ENCODE peak calls at places on chromosomes 16 and 17, in eight cellular contexts. D is dorsolateral prefrontal cortex, S is heart left ventricle, B is lung, R is fibroblast of lung, T is left lung, O is neural progenitor cell, I is heart right ventricle. G is an unnamed sample.
A peak's percentile ranks its signal among the peaks of the same experiment; 100 is the strongest.

GRCh38 chr17:31598921-31599571 is 207.6 kb downstream of the RAB11FIP4 start:
- DNase-seq in D (no peak), S (no peak), B (no peak), R (peak; percentile 33), T (no peak), O (no peak), I (no peak), G (no peak)

GRCh38 chr17:1907818-1908698 is 78.3 kb downstream of the RPA1 start:
- DNase-seq in D (peak; percentile 63), S (peak; percentile 33), B (no peak), R (peak; percentile 53), T (no peak), O (peak; percentile 92), I (no peak), G (peak; percentile 7)

GRCh38 chr17:60173304-60173807 is 23.6 kb downstream of the CA4 start:
- DNase-seq in D (no peak), S (no peak), B (no peak), R (peak; percentile 55), T (no peak), O (no peak), I (no peak), G (no peak)

GRCh38 chr17:40555296-40556190 is 9.7 kb downstream of the CCR7 start:
- DNase-seq in D (no peak), S (no peak), B (no peak), R (no peak), T (no peak), O (no peak), I (no peak), G (no peak)

GRCh38 chr16:85717393-85718152 is 28.8 kb upstream of the GINS2 start:
- DNase-seq in D (peak; percentile 65), S (peak; percentile 67), B (peak; percentile 74), R (peak; percentile 37), T (no peak), O (peak; percentile 90), I (peak; percentile 57), G (peak; percentile 34)

GRCh38 chr17:45871718-45872117 is 22.6 kb upstream of the MAPT start:
- DNase-seq in D (no peak), S (no peak), B (no peak), R (no peak), T (no peak), O (peak; percentile 32), I (no peak), G (no peak)

GRCh38 chr16:55252577-55252976 is 71.4 kb upstream of the IRX6 start:
- DNase-seq in D (no peak), S (no peak), B (no peak), R (no peak), T (no peak), O (no peak), I (no peak), G (no peak)

GRCh38 chr17:29412780-29413565 is 22.8 kb downstream of the TAOK1 start:
- DNase-seq in D (no peak), S (no peak), B (no peak), R (peak; percentile 89), T (no peak), O (no peak), I (no peak), G (peak; percentile 11)

GRCh38 chr16:55478827-55479559 is at the start of gene MMP2:
- DNase-seq in D (no peak), S (peak; percentile 88), B (peak; percentile 47), R (peak; percentile 81), T (peak; percentile 76), O (peak; percentile 91), I (peak; percentile 77), G (peak; percentile 42)

GRCh38 chr16:50945136-50945535 is 203.2 kb downstream of the CYLD start:
- DNase-seq in D (no peak), S (no peak), B (no peak), R (no peak), T (no peak), O (no peak), I (no peak), G (no peak)

GRCh38 chr17:37338847-37339246 is 36.9 kb upstream of the C17orf78 start:
- DNase-seq in D (no peak), S (no peak), B (no peak), R (no peak), T (no peak), O (no peak), I (no peak), G (no peak)

GRCh38 chr16:84182680-84183571 is 3.9 kb downstream of the TAF1C start:
- DNase-seq in D (no peak), S (no peak), B (no peak), R (no peak), T (no peak), O (no peak), I (no peak), G (no peak)

GRCh38 chr16:62392698-62393097 is 356.5 kb upstream of the CDH8 start:
- DNase-seq in D (no peak), S (no peak), B (no peak), R (no peak), T (no peak), O (no peak), I (no peak), G (no peak)

GRCh38 chr17:50035930-50036329 is 20.0 kb upstream of the ITGA3 start:
- DNase-seq in D (no peak), S (no peak), B (no peak), R (no peak), T (no peak), O (no peak), I (no peak), G (no peak)

GRCh38 chr16:14117051-14117450 is 45.9 kb downstream of the MRTFB start:
- DNase-seq in D (no peak), S (no peak), B (no peak), R (no peak), T (no peak), O (no peak), I (no peak), G (no peak)

GRCh38 chr16:55263271-55264250 is 60.4 kb upstream of the IRX6 start:
- DNase-seq in D (no peak), S (no peak), B (no peak), R (no peak), T (no peak), O (no peak), I (no peak), G (no peak)

GRCh38 chr17:35213412-35213925 is 19.3 kb upstream of the SLC35G3 start:
- DNase-seq in D (no peak), S (no peak), B (no peak), R (no peak), T (no peak), O (no peak), I (no peak), G (no peak)

GRCh38 chr17:72525225-72525988 is 404.6 kb downstream of the SOX9 start:
- DNase-seq in D (no peak), S (no peak), B (no peak), R (no peak), T (no peak), O (no peak), I (no peak), G (no peak)

GRCh38 chr16:3147757-3148104 is 12.9 kb downstream of the ZNF213 start:
- DNase-seq in D (no peak), S (no peak), B (no peak), R (no peak), T (no peak), O (no peak), I (no peak), G (no peak)

GRCh38 chr16:3149193-3149530 is 14.3 kb downstream of the ZNF213 start:
- DNase-seq in D (no peak), S (no peak), B (no peak), R (no peak), T (no peak), O (no peak), I (no peak), G (no peak)

GRCh38 chr16:3147046-3147756 is 12.4 kb downstream of the ZNF213 start:
- DNase-seq in D (no peak), S (no peak), B (no peak), R (no peak), T (no peak), O (no peak), I (no peak), G (no peak)

GRCh38 chr16:3149630-3150345 is 15.0 kb downstream of the ZNF213 start:
- DNase-seq in D (peak; percentile 73), S (peak; percentile 85), B (peak; percentile 71), R (peak; percentile 66), T (peak; percentile 77), O (peak; percentile 88), I (peak; percentile 73), G (peak; percentile 56)

DNA sequence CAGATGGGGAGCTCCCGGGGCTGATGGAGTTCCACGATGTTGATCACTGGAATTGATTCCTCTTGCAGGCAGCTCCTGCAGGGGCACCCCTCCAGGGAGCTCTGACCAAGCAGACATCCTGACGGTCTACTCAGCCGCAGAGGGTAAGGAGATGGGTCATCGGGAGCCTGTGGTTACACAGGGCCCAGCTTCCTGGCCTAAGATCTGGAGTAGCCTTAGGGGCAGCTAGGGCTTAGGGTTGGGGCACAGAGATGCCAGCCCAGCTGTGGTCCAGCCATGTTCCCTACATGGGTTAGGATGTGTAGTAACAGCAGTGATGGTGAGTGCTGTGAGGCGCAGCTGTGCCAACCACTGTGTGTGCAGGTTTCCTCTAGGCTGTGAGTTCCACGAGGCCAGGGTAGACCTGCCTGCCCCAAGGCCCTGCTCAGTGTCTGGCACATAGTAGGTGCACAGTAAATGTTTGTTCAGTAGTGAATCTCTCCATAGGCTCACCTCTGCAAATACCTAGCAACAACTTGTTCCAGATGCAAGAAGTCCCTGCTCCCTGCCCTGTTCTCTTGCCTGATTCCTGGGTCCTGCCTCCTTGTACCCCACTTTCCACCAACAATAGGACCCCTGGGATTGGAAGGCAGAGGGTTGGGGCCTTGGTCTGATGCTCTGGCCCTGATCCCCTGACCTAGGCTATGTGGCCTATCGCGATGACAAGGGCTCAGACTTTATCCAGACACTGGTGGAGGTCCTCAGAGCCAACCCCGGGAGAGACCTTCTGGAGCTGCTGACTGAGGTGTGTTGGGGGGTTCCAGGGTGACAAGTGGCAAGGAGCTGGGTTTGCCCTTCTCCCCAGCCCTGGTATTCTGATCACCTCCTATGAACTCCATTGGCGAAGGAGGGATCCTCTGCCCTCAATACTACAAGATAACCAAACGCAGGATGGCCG is 13.7 kb downstream of the ZNF213 start:
- DNase-seq in D (no peak), S (no peak), B (no peak), R (no peak), T (no peak), O (no peak), I (no peak), G (no peak)
- H3K4me3 ChIP-seq in D (no peak overlapping the region), S (no peak overlapping the region), B (no peak overlapping the region), R (no peak overlapping the region), T (no peak overlapping the region), O (no peak overlapping the region), I (no peak overlapping the region), G (no peak overlapping the region)

GRCh38 chr16:57187508-57187854 is 1.4 kb downstream of the RSPRY1 start:
- DNase-seq in D (no peak), S (no peak), B (no peak), R (no peak), T (no peak), O (no peak), I (no peak), G (no peak)
- H3K4me3 ChIP-seq in D (peak overlapping the region; percentile 94), S (peak overlapping the region; percentile 75), B (peak overlapping the region; percentile 97), R (peak overlapping the region; percentile 95), T (peak overlapping the region; percentile 87), O (peak overlapping the region; percentile 97), I (peak overlapping the region; percentile 97), G (peak overlapping the region; percentile 90)

GRCh38 chr16:70685938-70686375 is at the start of gene MTSS2:
- DNase-seq in D (peak; percentile 83), S (peak; percentile 89), B (peak; percentile 83), R (peak; percentile 86), T (peak; percentile 86), O (peak; percentile 97), I (peak; percentile 89), G (peak; percentile 48)
- H3K4me3 ChIP-seq in D (peak within 1 kb of the TSS; percentile 79), S (peak within 1 kb of the TSS; percentile 46), B (peak within 1 kb of the TSS; percentile 71), R (peak within 1 kb of the TSS; percentile 79), T (peak within 1 kb of the TSS; percentile 64), O (peak within 1 kb of the TSS; percentile 80), I (peak within 1 kb of the TSS; percentile 92), G (peak within 1 kb of the TSS; percentile 75)

GRCh38 chr16:2468725-2469398 is 2.2 kb upstream of the NTN3 start:
- DNase-seq in D (no peak), S (no peak), B (no peak), R (no peak), T (no peak), O (peak; percentile 47), I (peak; percentile 51), G (no peak)
- H3K4me3 ChIP-seq in D (peak overlapping the region; percentile 50), S (no peak overlapping the region), B (no peak overlapping the region), R (peak overlapping the region; percentile 10), T (no peak overlapping the region), O (peak overlapping the region; percentile 47), I (no peak overlapping the region), G (no peak overlapping the region)